ENCODE peak calls at places on chromosomes 6 and 20, in seven cellular contexts. R, V, K, Q, S, B and T are unnamed samples.

GRCh38 chr6:154001494-154002285 is 37.4 kb upstream of the OPRM1 start:
- DNase-seq in S (no peak), K (no peak), V (no peak), R (no peak), B (no peak), Q (no peak), T (no peak)

GRCh38 chr6:93238632-93239031 is 180.7 kb downstream of the EPHA7 start:
- DNase-seq in R (no peak), V (peak; percentile 4), K (no peak), Q (no peak), B (no peak), S (no peak), T (no peak)

GRCh38 chr6:33343953-33344611 is 26.5 kb upstream of the ZBTB22 start:
- DNase-seq in B (no peak), V (no peak), S (no peak), K (no peak), R (no peak), Q (no peak), T (no peak)

GRCh38 chr6:44263357-44264100 is 1.8 kb downstream of the NFKBIE start:
- DNase-seq in R (peak; percentile 55), B (no peak), V (no peak), K (peak; percentile 77), Q (no peak), S (no peak), T (no peak)

GRCh38 chr6:110017306-110017705 is 39.2 kb downstream of the GPR6 start:
- DNase-seq in S (no peak), K (no peak), Q (no peak), V (no peak), R (no peak), B (no peak), T (no peak)

GRCh38 chr20:10846831-10847230 is 173.0 kb upstream of the JAG1 start:
- DNase-seq in R (no peak), V (no peak), Q (no peak), S (no peak), B (no peak), K (no peak), T (no peak)

GRCh38 chr6:12851123-12851695 is 134.6 kb downstream of the PHACTR1 start:
- DNase-seq in B (no peak), Q (no peak), K (no peak), R (no peak), S (no peak), V (no peak), T (no peak)

GRCh38 chr6:153092082-153093013 is 38.7 kb downstream of the RGS17 start:
- DNase-seq in R (peak; percentile 95), Q (no peak), S (no peak), K (peak; percentile 96), B (no peak), V (no peak), T (no peak)

GRCh38 chr20:4684837-4685413 is 36.8 kb upstream of the PRND start:
- DNase-seq in K (peak; percentile 94), S (no peak), B (no peak), R (peak; percentile 84), Q (no peak), V (peak; percentile 34), T (no peak)

GRCh38 chr20:33757458-33757857 is 25.7 kb downstream of the ZNF341 start:
- DNase-seq in K (no peak), R (no peak), S (no peak), B (no peak), Q (no peak), V (no peak), T (no peak)

GRCh38 chr6:42281570-42281969 is 63.9 kb upstream of the MRPS10 start:
- DNase-seq in Q (no peak), V (no peak), S (no peak), K (no peak), R (no peak), B (no peak), T (no peak)

GRCh38 chr6:29762051-29762450 is 38.8 kb downstream of the HLA-F start:
- DNase-seq in Q (no peak), K (no peak), S (no peak), B (no peak), R (no peak), V (no peak), T (no peak)

GRCh38 chr6:102742033-102742432 is 1348.5 kb downstream of the GRIK2 start:
- DNase-seq in K (peak; percentile 22), V (peak; percentile 19), R (no peak), Q (no peak), B (no peak), S (no peak), T (no peak)

GRCh38 chr6:20916081-20916480 is 381.8 kb downstream of the CDKAL1 start:
- DNase-seq in V (no peak), R (peak; percentile 48), Q (no peak), B (no peak), K (no peak), S (no peak), T (no peak)

GRCh38 chr20:24066075-24066700 is 77.6 kb upstream of the GGTLC1 start:
- DNase-seq in V (no peak), K (no peak), S (no peak), R (no peak), Q (no peak), B (no peak), T (no peak)

GRCh38 chr6:82331031-82331773 is 32.4 kb upstream of the TPBG start:
- DNase-seq in S (peak; percentile 42), R (peak; percentile 42), V (peak; percentile 97), B (no peak), Q (peak; percentile 36), K (peak; percentile 79), T (no peak)

GRCh38 chr6:14734416-14735340 is 511.2 kb upstream of the JARID2 start:
- DNase-seq in V (no peak), K (peak; percentile 96), S (peak; percentile 63), R (peak; percentile 93), Q (no peak), B (no peak), T (no peak)

GRCh38 chr6:20757761-20758160 is 223.5 kb downstream of the CDKAL1 start:
- DNase-seq in Q (no peak), S (no peak), K (no peak), B (no peak), R (peak; percentile 79), V (no peak), T (no peak)

GRCh38 chr6:88840289-88840688 is 123.1 kb downstream of the RNGTT start:
- DNase-seq in R (no peak), S (no peak), B (no peak), Q (no peak), K (no peak), V (no peak), T (no peak)

GRCh38 chr6:81515562-81516453 is 236.7 kb downstream of the TENT5A start:
- DNase-seq in K (no peak), B (no peak), Q (no peak), S (no peak), R (peak; percentile 47), V (no peak), T (no peak)

GRCh38 chr6:140101367-140101766 is 726.9 kb upstream of the CITED2 start:
- DNase-seq in Q (no peak), R (peak; percentile 11), K (peak; percentile 8), B (no peak), S (no peak), V (no peak), T (no peak)

DNA sequence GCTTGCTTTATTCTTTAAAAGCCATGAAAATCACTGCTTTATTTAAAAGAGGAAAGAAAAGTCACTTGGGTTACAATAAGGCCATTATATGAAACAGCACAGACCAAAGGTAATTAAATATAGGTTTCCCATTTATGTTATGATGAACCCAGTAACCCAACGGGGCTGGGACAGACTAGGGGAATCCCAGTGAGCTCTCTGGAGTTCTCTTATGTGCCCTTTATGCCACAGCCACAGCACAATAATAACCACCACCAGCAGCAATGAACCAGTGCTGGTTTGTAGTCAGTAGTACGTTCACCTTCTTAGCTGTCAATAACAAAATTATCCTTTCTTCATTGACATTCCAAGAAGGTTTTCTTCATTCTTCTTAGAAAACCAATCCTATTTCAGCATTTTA is 87.4 kb downstream of the KIF13A start:
- DNase-seq in B (no peak), K (no peak), S (no peak), V (no peak), R (no peak), Q (no peak), T (no peak)
- H2BK120ac ChIP-seq in B (no peak overlapping the region), K (no peak overlapping the region), S (no peak overlapping the region), V (no peak overlapping the region), R (no peak overlapping the region), Q (no peak overlapping the region), T (no peak overlapping the region)

GRCh38 chr20:45064812-45065211 is 36.1 kb downstream of the KCNS1 start:
- DNase-seq in Q (no peak), S (no peak), R (no peak), V (no peak), K (no peak), B (no peak), T (no peak)

GRCh38 chr20:45067558-45067957 is 33.4 kb downstream of the KCNS1 start:
- DNase-seq in B (no peak), R (no peak), K (peak; percentile 17), S (peak; percentile 63), V (no peak), Q (no peak), T (no peak)

GRCh38 chr20:45069261-45069660 is 31.7 kb downstream of the KCNS1 start:
- DNase-seq in S (no peak), R (no peak), V (no peak), B (no peak), Q (no peak), K (peak; percentile 32), T (no peak)

GRCh38 chr20:45067087-45067486 is 33.8 kb downstream of the KCNS1 start:
- DNase-seq in R (no peak), Q (no peak), B (no peak), V (no peak), K (no peak), S (peak; percentile 75), T (no peak)

DNA sequence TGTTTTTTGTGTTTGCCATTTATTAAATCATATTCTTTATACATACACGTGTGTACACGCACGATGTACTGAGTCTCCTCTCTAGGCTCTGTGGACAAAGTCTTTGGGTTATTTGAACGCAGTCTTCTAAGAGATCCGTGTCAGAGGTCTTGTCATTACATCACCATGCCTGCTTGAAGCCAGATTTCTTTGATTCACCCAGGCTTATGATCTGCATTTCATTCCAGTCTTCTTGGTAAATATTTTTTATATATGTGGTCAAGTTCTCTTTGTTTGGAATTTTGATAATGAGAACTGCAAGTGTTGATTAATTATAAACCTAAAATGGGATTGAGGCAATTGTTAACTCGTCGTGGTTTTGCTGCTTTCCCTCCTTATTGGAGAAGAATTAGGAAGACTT is 34.6 kb downstream of the KCNS1 start:
- DNase-seq in R (peak; percentile 55), Q (no peak), K (peak; percentile 14), S (no peak), B (no peak), V (no peak), T (no peak)
- H2BK120ac ChIP-seq in R (no peak overlapping the region), Q (no peak overlapping the region), K (no peak overlapping the region), S (no peak overlapping the region), B (no peak overlapping the region), V (no peak overlapping the region), T (no peak overlapping the region)

DNA sequence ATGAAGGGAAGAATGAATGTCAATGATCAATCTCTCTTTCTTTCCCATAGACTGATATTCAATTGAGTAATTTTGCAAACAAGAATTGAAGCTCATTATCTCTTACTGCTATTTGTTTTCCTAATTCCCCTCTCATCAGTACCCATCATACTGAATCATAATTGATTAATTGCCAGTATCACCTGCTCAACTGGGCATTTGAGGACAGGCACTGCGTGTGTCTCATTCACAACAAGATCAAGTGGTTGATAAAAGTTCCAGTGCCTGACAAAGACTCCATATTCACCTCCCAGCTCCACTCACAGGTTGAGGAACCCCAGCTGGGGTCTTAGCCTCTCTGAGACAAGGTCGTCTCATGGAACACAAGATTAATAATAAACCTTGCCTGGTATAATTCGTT is 67.7 kb downstream of the BCAS1 start:
- DNase-seq in R (no peak), Q (no peak), S (no peak), B (no peak), K (no peak), V (no peak), T (no peak)
- H2BK120ac ChIP-seq in R (no peak overlapping the region), Q (no peak overlapping the region), S (no peak overlapping the region), B (no peak overlapping the region), K (no peak overlapping the region), V (no peak overlapping the region), T (no peak overlapping the region)

GRCh38 chr6:68333444-68333843 is 301.6 kb upstream of the ADGRB3 start:
- DNase-seq in B (no peak), R (no peak), Q (no peak), K (no peak), V (no peak), S (no peak), T (no peak)
- H2BK120ac ChIP-seq in B (no peak overlapping the region), R (no peak overlapping the region), Q (no peak overlapping the region), K (no peak overlapping the region), V (no peak overlapping the region), S (no peak overlapping the region), T (no peak overlapping the region)